ENCODE peak calls at places on chromosomes 16 and 17, in five cellular contexts. X is stimulated activated CD4-positive, alpha-beta T cell treated with anti-CD3 and anti-CD28 coated beads, TNF-alpha, amount 100 ng/mL, for 1 hour; E is neural crest cell; K is Peyer's patch; L is stimulated activated CD8-positive, alpha-beta memory T cell treated with anti-CD3 and anti-CD28 coated beads, Interleukin-7, amount 100 ng/mL, for 1 hour. F is an unnamed sample.
A peak's percentile ranks its signal among the peaks of the same experiment; 100 is the strongest.

GRCh38 chr17:44375196-44376017 is 11.8 kb upstream of the FAM171A2 start:
- DNase-seq in X (no peak), E (no peak), K (no peak), L (no peak), F (no peak)

GRCh38 chr17:50935201-50936124 is 69.3 kb upstream of the TOB1 start:
- DNase-seq in K (no peak), E (no peak), X (no peak), L (no peak), F (peak; percentile 74)

GRCh38 chr16:11224096-11224893 is 31.7 kb downstream of the SOCS1 start:
- DNase-seq in E (no peak), X (no peak), K (peak; percentile 73), L (peak; percentile 21), F (peak; percentile 69)

GRCh38 chr17:72151565-72152391 is 31.0 kb downstream of the SOX9 start:
- DNase-seq in X (no peak), K (no peak), E (no peak), L (no peak), F (no peak)

GRCh38 chr16:76748698-76749097 is 442.3 kb upstream of the MON1B start:
- DNase-seq in K (no peak), X (no peak), E (no peak), L (no peak), F (no peak)

GRCh38 chr17:77100009-77100408 is 40.8 kb upstream of the SEC14L1 start:
- DNase-seq in L (no peak), E (no peak), K (no peak), X (no peak), F (no peak)

GRCh38 chr17:78919816-78920516 is 5.2 kb downstream of the TIMP2 start:
- DNase-seq in K (no peak), X (no peak), L (no peak), E (no peak), F (no peak)

GRCh38 chr16:2159052-2159838 is 3.7 kb downstream of the TRAF7 start:
- DNase-seq in X (no peak), L (no peak), E (no peak), K (peak; percentile 67), F (no peak)

GRCh38 chr16:70529051-70529777 is 5.6 kb downstream of the SF3B3 start:
- DNase-seq in K (no peak), X (no peak), E (no peak), L (no peak), F (no peak)

GRCh38 chr17:60155815-60156214 is 6.0 kb downstream of the CA4 start:
- DNase-seq in X (no peak), E (no peak), K (no peak), L (no peak), F (no peak)

GRCh38 chr16:89115216-89115949 is 21.7 kb downstream of the ACSF3 start:
- DNase-seq in X (peak; percentile 74), K (peak; percentile 57), E (no peak), L (peak; percentile 67), F (peak; percentile 13)

GRCh38 chr17:37176683-37177082 is 199.1 kb upstream of the C17orf78 start:
- DNase-seq in X (no peak), K (no peak), L (no peak), E (no peak), F (no peak)

GRCh38 chr17:83194189-83194565 is 114.8 kb downstream of the METRNL start:
- DNase-seq in K (peak; percentile 30), L (no peak), E (no peak), X (no peak), F (no peak)

GRCh38 chr17:63490858-63491400 is 14.1 kb downstream of the ACE start:
- DNase-seq in X (no peak), E (no peak), K (no peak), L (no peak), F (no peak)

GRCh38 chr17:5031365-5032082 is 3.7 kb downstream of the SLC52A1 start:
- DNase-seq in K (peak; percentile 81), E (peak; percentile 89), X (peak; percentile 66), L (peak; percentile 62), F (peak; percentile 87)

GRCh38 chr16:12551946-12552345 is 251.7 kb downstream of the CPPED1 start:
- DNase-seq in E (no peak), X (no peak), L (no peak), K (no peak), F (no peak)

GRCh38 chr17:43755389-43755875 is 3.2 kb downstream of the SOST start:
- DNase-seq in K (no peak), E (no peak), X (no peak), L (no peak), F (peak; percentile 65)

GRCh38 chr17:10135539-10136257 is 62.7 kb downstream of the GAS7 start:
- DNase-seq in L (no peak), E (no peak), X (no peak), K (no peak), F (no peak)

GRCh38 chr17:57669671-57670529 is 75.2 kb downstream of the CCDC182 start:
- DNase-seq in X (no peak), K (no peak), L (no peak), E (no peak), F (no peak)